ENCODE peak calls at places on chromosomes 7 and 10, in nine cellular contexts. D is astrocyte, N is mammary epithelial cell, K is hepatocyte, R is neural progenitor cell, X is fibroblast of lung, M is DND-41, U is HepG2, A is GM23338. S is an unnamed sample.

GRCh38 chr7:123675092-123675473 is 19.4 kb downstream of the LMOD2 start:
- DNase-seq in U (no peak), A (no peak), X (peak), D (peak), M (no peak), K (no peak), N (no peak), R (no peak), S (no peak)

GRCh38 chr10:69961168-69961863 is 91.3 kb upstream of the MACROH2A2 start:
- DNase-seq in N (no peak), R (peak), A (peak), X (peak), D (no peak), M (no peak), K (peak), U (no peak), S (peak)

GRCh38 chr10:21572578-21572977 is 38.5 kb downstream of the MLLT10 start:
- DNase-seq in X (peak), R (no peak), M (no peak), K (no peak), D (peak), N (no peak), A (no peak), U (no peak), S (no peak)

GRCh38 chr10:74150151-74151056 is at the start of gene AP3M1:
- DNase-seq in D (peak), X (no peak), N (peak), M (peak), U (no peak), A (peak), R (peak), K (peak), S (no peak)

GRCh38 chr7:2104107-2104710 is 128.5 kb downstream of the MAD1L1 start:
- DNase-seq in A (peak), K (peak), M (peak), U (peak), R (peak), D (peak), N (no peak), X (peak), S (no peak)

GRCh38 chr10:110364531-110364937 is 59.8 kb upstream of the SMNDC1 start:
- DNase-seq in D (no peak), X (no peak), N (peak), K (no peak), R (no peak), A (no peak), M (no peak), U (no peak), S (peak)

GRCh38 chr7:120825576-120825975 is 32.4 kb downstream of the TSPAN12 start:
- DNase-seq in D (no peak), U (peak), A (no peak), X (no peak), N (no peak), R (no peak), M (no peak), K (no peak), S (peak)

GRCh38 chr7:6385909-6386560 is 61.7 kb downstream of the DAGLB start:
- DNase-seq in R (no peak), M (no peak), U (no peak), K (no peak), A (no peak), X (no peak), N (no peak), D (no peak), S (no peak)

GRCh38 chr7:149133311-149133710 is 7.2 kb upstream of the ZNF425 start:
- DNase-seq in M (no peak), N (no peak), R (no peak), U (no peak), K (no peak), A (no peak), D (no peak), X (no peak), S (no peak)

GRCh38 chr10:128064615-128065580 is 61.3 kb downstream of the MKI67 start:
- DNase-seq in M (peak), R (no peak), D (peak), A (no peak), X (peak), U (no peak), N (peak), K (no peak), S (no peak)

GRCh38 chr10:91077549-91078017 is 142.9 kb upstream of the PCGF5 start:
- DNase-seq in D (peak), R (no peak), N (peak), M (no peak), A (no peak), U (no peak), K (no peak), X (peak), S (peak)

GRCh38 chr7:131522325-131522920 is 34.0 kb downstream of the PODXL start:
- DNase-seq in K (no peak), A (no peak), D (no peak), U (no peak), X (no peak), N (no peak), R (peak), M (peak), S (no peak)

GRCh38 chr10:43211030-43211429 is 55.8 kb downstream of the RASGEF1A start:
- DNase-seq in X (peak), K (peak), M (no peak), U (no peak), A (no peak), R (no peak), D (peak), N (peak), S (peak)

GRCh38 chr7:134444198-134444960 is 14.5 kb downstream of the AKR1B1 start:
- DNase-seq in A (no peak), X (no peak), U (no peak), N (no peak), D (no peak), R (no peak), K (no peak), M (no peak), S (peak)

GRCh38 chr7:13737563-13737962 is 251.9 kb downstream of the ETV1 start:
- DNase-seq in D (no peak), R (no peak), K (no peak), M (no peak), N (no peak), X (no peak), U (no peak), A (no peak), S (no peak)

GRCh38 chr10:46273506-46274477 is 13.0 kb upstream of the ANTXRL start:
- DNase-seq in X (no peak), N (no peak), M (no peak), D (no peak), K (no peak), R (peak), U (peak), A (peak), S (no peak)

GRCh38 chr7:17939111-17939669 is 1.1 kb downstream of the SNX13 start:
- DNase-seq in N (peak), A (no peak), U (peak), R (no peak), X (peak), D (peak), M (no peak), K (peak), S (peak)

GRCh38 chr10:13690281-13690825 is 103.6 kb downstream of the PRPF18 start:
- DNase-seq in A (peak), D (no peak), X (no peak), M (no peak), R (peak), U (no peak), N (peak), K (no peak), S (no peak)

GRCh38 chr7:131197920-131198610 is 129.6 kb upstream of the MKLN1 start:
- DNase-seq in A (no peak), M (no peak), K (no peak), R (no peak), N (peak), U (no peak), X (peak), D (peak), S (peak)

GRCh38 chr10:89091501-89091900 is 100.9 kb downstream of the FAS start:
- DNase-seq in N (no peak), A (no peak), U (no peak), M (no peak), R (no peak), D (no peak), K (no peak), X (peak), S (no peak)

GRCh38 chr7:41882745-41883527 is 180.0 kb upstream of the INHBA start:
- DNase-seq in D (no peak), R (no peak), M (no peak), N (no peak), X (no peak), K (no peak), A (no peak), U (no peak), S (no peak)

GRCh38 chr10:7567896-7568295 is 98.9 kb downstream of the ITIH5 start:
- DNase-seq in N (no peak), U (no peak), M (no peak), K (no peak), D (no peak), X (no peak), A (no peak), R (no peak), S (no peak)

GRCh38 chr7:30146127-30146612 is 11.4 kb downstream of the MTURN start:
- DNase-seq in N (no peak), K (no peak), M (no peak), D (no peak), X (no peak), A (no peak), U (no peak), R (no peak), S (no peak)

GRCh38 chr10:91887075-91887899 is 22.0 kb downstream of the FGFBP3 start:
- DNase-seq in X (peak), K (peak), R (peak), A (peak), N (no peak), M (no peak), U (peak), D (peak), S (no peak)

GRCh38 chr7:149811831-149812490 is 26.2 kb upstream of the ZNF862 start:
- DNase-seq in X (no peak), D (no peak), M (no peak), U (no peak), R (no peak), K (no peak), N (no peak), A (no peak), S (no peak)

GRCh38 chr7:7870590-7870989 is 98.0 kb upstream of the GLCCI1 start:
- DNase-seq in X (no peak), K (no peak), A (no peak), R (no peak), D (no peak), M (no peak), N (no peak), U (no peak), S (no peak)

GRCh38 chr10:114970515-114970914 is 32.5 kb downstream of the TRUB1 start:
- DNase-seq in X (no peak), A (peak), N (no peak), M (peak), U (no peak), R (peak), D (no peak), K (no peak), S (no peak)

GRCh38 chr10:7836571-7836970 is 18.3 kb downstream of the TAF3 start:
- DNase-seq in N (no peak), D (no peak), R (no peak), A (no peak), U (no peak), X (no peak), M (no peak), K (no peak), S (no peak)

GRCh38 chr7:115475774-115476407 is 554.0 kb downstream of the MDFIC start:
- DNase-seq in U (no peak), N (no peak), X (peak), A (peak), K (peak), R (peak), M (peak), D (peak), S (peak)

GRCh38 chr7:32587431-32587948 is 92.2 kb downstream of the AVL9 start:
- DNase-seq in A (no peak), K (no peak), X (peak), N (no peak), D (peak), R (no peak), M (no peak), U (peak), S (peak)

GRCh38 chr7:46682841-46683624 is 762.0 kb upstream of the IGFBP3 start:
- DNase-seq in D (peak), K (no peak), R (no peak), X (peak), M (no peak), U (no peak), N (peak), A (no peak), S (no peak)

GRCh38 chr7:143849785-143850479 is 52.0 kb downstream of the TCAF1 start:
- DNase-seq in K (no peak), A (no peak), R (no peak), X (no peak), N (no peak), U (no peak), D (no peak), M (no peak), S (no peak)

GRCh38 chr7:128909605-128910568 is 622 bp downstream of the KCP start:
- DNase-seq in A (peak), M (no peak), D (peak), R (peak), U (no peak), N (no peak), X (peak), K (peak), S (no peak)

GRCh38 chr10:100831742-100832141 is 81.0 kb upstream of the SLF2 start:
- DNase-seq in D (no peak), M (no peak), X (no peak), R (no peak), U (no peak), K (no peak), A (no peak), N (no peak), S (no peak)

DNA sequence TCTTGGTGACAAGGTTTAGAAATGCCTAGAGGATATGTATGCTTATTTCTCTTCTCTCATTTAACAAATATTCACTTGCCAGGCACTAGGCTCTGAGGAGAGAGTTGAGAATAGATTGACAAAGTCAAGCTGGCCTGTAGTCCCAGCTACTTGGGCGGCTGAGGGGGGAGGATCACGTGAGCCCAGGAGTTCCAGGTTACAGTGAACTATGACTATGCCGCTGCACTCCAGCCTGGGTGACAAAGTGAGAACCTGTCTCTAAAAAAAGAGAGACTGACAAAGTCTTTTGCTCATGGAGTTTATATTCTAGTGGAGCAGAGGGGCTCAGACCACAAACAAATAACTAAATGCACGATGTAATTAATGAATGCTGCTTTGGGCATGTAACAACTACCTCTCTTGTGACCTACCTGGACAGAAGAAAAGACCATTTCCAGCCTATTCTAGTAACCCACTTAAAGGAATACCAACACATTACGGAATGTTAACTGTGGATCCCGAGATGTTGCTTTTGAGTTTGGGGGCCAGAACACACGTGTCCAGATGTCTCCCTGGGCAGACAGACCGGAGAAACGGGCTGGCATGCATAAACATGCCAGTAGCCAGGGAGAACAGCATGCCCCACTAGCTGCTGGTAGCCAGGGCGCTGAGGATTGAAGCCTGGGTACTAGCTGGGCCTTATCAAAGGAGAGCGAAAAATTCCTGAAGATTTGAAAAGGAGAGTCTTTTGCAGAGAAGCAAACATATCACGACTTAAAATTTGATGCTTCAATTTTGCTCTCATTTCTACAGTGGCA is 2.6 kb upstream of the BMPR1A start:
- DNase-seq in X (no peak), U (no peak), N (no peak), R (no peak), D (no peak), M (no peak), K (peak), A (no peak), S (no peak)
- H3K27ac ChIP-seq in X (no peak), U (no peak), N (no peak), R (no peak), D (no peak), M (no peak), K (peak), A (peak), S (no peak)

GRCh38 chr7:141014523-141015395 is at the start of gene MRPS33:
- DNase-seq in A (peak), D (peak), M (peak), K (peak), X (peak), U (peak), N (peak), R (peak), S (peak)
- TF ChIP-seq CTCF in A (peak), D (peak), M (peak), K (peak), X (no peak), U (peak), N (peak), R (peak), S (peak)

DNA sequence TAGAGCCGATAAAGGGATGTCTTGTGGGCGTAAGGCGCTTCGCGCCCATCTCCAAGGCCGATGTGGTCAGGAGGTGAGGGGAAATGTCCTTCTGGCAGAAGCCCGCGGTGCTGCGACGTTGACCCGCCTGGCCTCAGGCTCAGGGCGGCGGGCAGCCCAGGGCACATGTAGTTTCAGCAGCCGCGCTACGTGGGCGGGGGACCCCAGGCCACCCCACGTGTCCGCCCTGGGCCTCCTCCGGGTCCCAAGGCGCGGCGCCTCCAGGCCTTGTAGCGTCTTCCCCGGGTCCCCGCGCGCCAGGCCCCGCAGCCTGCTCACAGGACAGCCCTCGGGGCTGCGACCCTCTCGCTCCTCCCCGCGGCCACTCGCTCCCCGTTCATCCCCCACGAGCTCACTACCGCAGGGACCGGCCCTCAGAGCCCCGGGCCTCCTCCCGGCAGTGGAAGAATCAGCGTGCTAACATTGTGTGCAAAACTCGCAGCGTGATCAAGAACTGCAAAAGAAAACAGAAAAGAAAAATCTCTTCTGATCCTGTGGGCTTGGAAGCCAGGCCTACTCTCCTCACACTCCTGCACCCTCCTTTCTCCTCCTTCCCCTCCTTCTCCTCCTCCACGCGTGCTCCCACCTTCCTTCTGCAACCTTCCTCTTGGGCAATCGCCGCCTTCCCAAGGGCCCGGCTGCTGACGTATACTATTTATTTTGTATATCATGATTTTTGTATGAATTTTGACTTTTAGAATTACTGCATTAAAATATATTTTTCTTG is 4.4 kb upstream of the TBX20 start:
- DNase-seq in X (no peak), N (no peak), A (no peak), M (no peak), U (no peak), R (peak), D (no peak), K (no peak), S (no peak)
- TF ChIP-seq EZH2 in X (no peak), N (no peak), A (peak), M (no peak), U (no peak), R (no peak), D (peak), K (no peak), S (no peak)

DNA sequence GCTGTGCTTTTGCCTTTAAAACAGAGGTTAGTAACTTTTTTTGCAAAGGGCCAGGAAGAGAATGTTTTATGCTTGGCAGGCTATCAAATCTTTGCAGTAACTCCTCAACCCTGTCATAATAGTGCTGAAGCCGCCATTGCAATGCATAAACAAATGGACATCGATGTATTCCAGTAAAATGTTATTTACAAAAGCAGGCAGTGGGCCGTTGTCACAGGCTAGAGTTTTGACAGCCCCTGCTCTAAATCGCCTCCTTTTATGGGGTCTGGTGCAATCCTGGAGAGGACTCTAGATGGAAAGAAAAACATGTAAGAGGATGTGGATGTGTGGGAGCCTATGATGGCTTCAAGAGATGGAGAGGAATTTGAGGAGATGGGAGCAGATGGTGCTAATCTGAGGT is 568.3 kb downstream of the TYW1 start:
- DNase-seq in D (no peak), A (no peak), X (no peak), M (no peak), R (no peak), U (no peak), N (no peak), K (no peak), S (no peak)
- H3K27ac ChIP-seq in D (no peak), A (no peak), X (no peak), M (no peak), R (no peak), U (no peak), N (no peak), K (no peak), S (no peak)

DNA sequence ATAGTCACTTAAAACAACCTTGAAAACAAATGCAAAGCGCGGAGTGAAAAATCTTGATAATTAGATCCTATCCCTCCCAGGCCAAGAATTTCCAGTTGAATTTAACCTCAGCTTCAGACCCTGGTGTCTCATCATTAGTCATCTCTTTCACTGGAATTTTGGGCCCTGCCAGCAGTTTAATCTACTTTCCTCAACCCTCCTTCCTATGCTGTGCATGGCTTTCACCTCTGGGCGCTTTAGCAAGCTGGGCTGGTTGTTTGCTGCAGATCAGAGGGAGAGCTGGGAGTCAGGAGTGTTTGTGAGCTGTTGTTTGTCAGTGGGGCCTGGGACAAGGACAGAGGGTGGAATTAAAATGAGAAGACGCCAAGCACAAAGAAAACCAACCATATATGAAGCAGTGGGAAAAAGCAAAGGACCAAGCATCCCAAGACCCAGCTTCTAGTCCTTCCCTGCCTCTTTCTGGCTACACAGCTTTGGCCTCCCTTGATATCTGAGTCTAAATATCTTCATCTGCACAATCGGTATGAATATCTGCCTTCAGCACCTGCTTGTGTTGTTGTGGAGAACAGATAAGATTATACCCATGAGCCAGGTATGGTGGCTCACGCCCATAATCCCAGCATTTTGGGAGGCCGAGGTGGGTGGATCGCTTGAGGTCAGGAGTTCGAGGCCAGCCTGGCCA is 13.5 kb downstream of the MYOF start:
- DNase-seq in U (peak), M (no peak), D (peak), A (no peak), N (peak), K (peak), X (peak), R (no peak), S (peak)
- TF ChIP-seq CTCF in U (no peak), M (no peak), D (no peak), A (no peak), N (peak), K (no peak), X (no peak), R (no peak), S (no peak)

GRCh38 chr7:358352-358751 is 68.4 kb downstream of the FOXL3 start:
- DNase-seq in U (no peak), X (no peak), R (no peak), N (no peak), D (no peak), K (no peak), M (no peak), A (no peak), S (no peak)

GRCh38 chr7:361680-362415 is 71.9 kb downstream of the FOXL3 start:
- DNase-seq in N (no peak), R (no peak), U (no peak), K (no peak), D (no peak), A (no peak), X (no peak), M (no peak), S (no peak)

GRCh38 chr7:360454-361100 is 70.6 kb downstream of the FOXL3 start:
- DNase-seq in X (no peak), N (no peak), K (no peak), U (no peak), M (peak), A (no peak), R (peak), D (no peak), S (no peak)

GRCh38 chr7:359226-359775 is 69.3 kb downstream of the FOXL3 start:
- DNase-seq in M (no peak), N (no peak), D (no peak), R (no peak), U (no peak), X (no peak), K (no peak), A (no peak), S (no peak)

GRCh38 chr7:359776-360361 is 69.9 kb downstream of the FOXL3 start:
- DNase-seq in M (peak), K (no peak), X (no peak), U (no peak), N (no peak), D (no peak), A (no peak), R (no peak), S (no peak)
- TF ChIP-seq EZH2 in M (no peak), K (no peak), X (no peak), U (no peak), N (no peak), D (peak), A (no peak), R (no peak), S (no peak)

S was measured in PC-3.